ENCODE peak calls at places on chromosomes 7 and 10, in nine cellular contexts. Y is H7; I is neuronal stem cell; D is cardiac muscle cell; R is CD8-positive, alpha-beta memory T cell; U is AG04450; S is PC-9; V is upper lobe of right lung; G is PC-3. K is an unnamed sample.

GRCh38 chr7:122161628-122162027 is 17.6 kb upstream of the AASS start:
- DNase-seq in Y (no peak), I (no peak), D (no peak), R (no peak), U (no peak), S (no peak), V (no peak), G (no peak), K (no peak)

GRCh38 chr7:2722591-2722990 is 34.6 kb downstream of the AMZ1 start:
- DNase-seq in Y (no peak), I (no peak), D (no peak), R (peak), U (no peak), S (no peak), V (peak), G (no peak), K (no peak)

GRCh38 chr7:13414661-13415105 is 574.8 kb downstream of the ETV1 start:
- DNase-seq in Y (no peak), I (no peak), D (no peak), R (no peak), U (no peak), S (peak), V (no peak), G (peak), K (no peak)

GRCh38 chr10:19707376-19707775 is 108.9 kb upstream of the PLXDC2 start:
- DNase-seq in Y (no peak), I (no peak), D (no peak), R (no peak), U (no peak), S (no peak), V (no peak), G (no peak), K (no peak)

GRCh38 chr7:131238260-131238940 is 89.3 kb upstream of the MKLN1 start:
- DNase-seq in Y (no peak), I (no peak), D (peak), R (no peak), U (no peak), S (no peak), V (no peak), G (peak), K (no peak)

GRCh38 chr10:22183771-22184466 is 33.9 kb downstream of the EBLN1 start:
- DNase-seq in Y (no peak), I (no peak), D (peak), R (no peak), U (no peak), S (no peak), V (no peak), G (peak), K (no peak)

GRCh38 chr7:2260820-2261219 is 18.8 kb downstream of the NUDT1 start:
- DNase-seq in Y (no peak), I (no peak), D (no peak), R (no peak), U (no peak), S (peak), V (peak), G (peak), K (no peak)

GRCh38 chr10:543131-543530 is 146.3 kb downstream of the DIP2C start:
- DNase-seq in Y (no peak), I (no peak), D (no peak), R (no peak), U (no peak), S (no peak), V (no peak), G (no peak), K (no peak)

GRCh38 chr7:156515911-156516790 is 124.4 kb upstream of the RNF32 start:
- DNase-seq in Y (peak), I (no peak), D (no peak), R (no peak), U (no peak), S (no peak), V (no peak), G (no peak), K (no peak)

GRCh38 chr7:73742338-73742752 is 3.7 kb upstream of the ABHD11 start:
- DNase-seq in Y (peak), I (no peak), D (no peak), R (no peak), U (no peak), S (peak), V (peak), G (no peak), K (no peak)

DNA sequence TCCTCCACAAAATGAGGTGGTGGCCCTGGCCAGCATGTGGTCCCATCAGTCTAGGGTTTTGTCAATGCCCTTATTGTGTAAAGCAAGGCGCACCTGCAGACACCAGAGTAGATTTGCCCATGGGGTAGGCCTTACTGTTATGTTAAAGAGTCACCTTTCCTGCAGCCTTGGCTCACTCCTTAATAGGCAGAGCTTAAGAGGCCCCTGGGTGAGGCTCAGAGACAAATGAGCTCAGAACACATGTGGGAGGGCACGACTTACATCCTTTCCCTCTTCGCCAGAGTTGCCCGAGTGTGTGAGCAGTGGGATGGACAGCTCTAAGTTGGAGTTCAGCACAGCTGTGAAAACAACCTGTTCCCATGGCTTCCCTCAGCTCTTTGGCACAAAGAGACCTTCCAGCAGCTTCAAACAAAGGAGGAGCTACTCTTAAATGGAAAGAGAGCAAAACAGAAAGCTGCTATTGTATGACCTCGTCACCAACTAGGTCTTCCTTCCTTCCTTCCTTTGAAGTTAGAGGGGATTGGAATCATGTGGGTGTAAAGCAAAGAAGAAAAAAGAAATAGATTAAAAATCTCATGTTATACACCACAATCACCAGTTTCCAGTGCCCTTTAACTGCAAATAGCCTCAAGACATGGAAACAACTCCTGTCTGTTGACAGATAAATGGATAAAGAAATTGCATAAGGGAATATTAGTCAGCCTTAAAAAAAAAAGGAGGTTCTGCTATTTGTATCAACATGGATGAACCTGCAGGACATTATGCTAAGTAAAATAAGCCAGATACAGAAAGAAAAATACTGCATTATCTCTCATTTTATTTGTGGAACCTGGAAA is 11.9 kb upstream of the XPNPEP1 start:
- DNase-seq in Y (peak), I (peak), D (peak), R (no peak), U (no peak), S (no peak), V (no peak), G (peak), K (peak)
- H3K4me3 ChIP-seq in Y (no peak), I (no peak), D (no peak), R (peak), U (no peak), S (no peak), V (no peak), G (no peak), K (no peak)

GRCh38 chr7:107145072-107145838 is 23.5 kb upstream of the HBP1 start:
- DNase-seq in Y (no peak), I (no peak), D (no peak), R (no peak), U (no peak), S (no peak), V (no peak), G (no peak), K (no peak)

GRCh38 chr7:107149863-107150262 is 18.9 kb upstream of the HBP1 start:
- DNase-seq in Y (no peak), I (no peak), D (no peak), R (no peak), U (no peak), S (no peak), V (no peak), G (no peak), K (no peak)

GRCh38 chr7:107148721-107149120 is 20.1 kb upstream of the HBP1 start:
- DNase-seq in Y (no peak), I (no peak), D (no peak), R (no peak), U (no peak), S (no peak), V (no peak), G (no peak), K (no peak)

GRCh38 chr7:107150375-107151073 is 18.3 kb upstream of the HBP1 start:
- DNase-seq in Y (no peak), I (peak), D (peak), R (peak), U (peak), S (peak), V (no peak), G (peak), K (peak)

DNA sequence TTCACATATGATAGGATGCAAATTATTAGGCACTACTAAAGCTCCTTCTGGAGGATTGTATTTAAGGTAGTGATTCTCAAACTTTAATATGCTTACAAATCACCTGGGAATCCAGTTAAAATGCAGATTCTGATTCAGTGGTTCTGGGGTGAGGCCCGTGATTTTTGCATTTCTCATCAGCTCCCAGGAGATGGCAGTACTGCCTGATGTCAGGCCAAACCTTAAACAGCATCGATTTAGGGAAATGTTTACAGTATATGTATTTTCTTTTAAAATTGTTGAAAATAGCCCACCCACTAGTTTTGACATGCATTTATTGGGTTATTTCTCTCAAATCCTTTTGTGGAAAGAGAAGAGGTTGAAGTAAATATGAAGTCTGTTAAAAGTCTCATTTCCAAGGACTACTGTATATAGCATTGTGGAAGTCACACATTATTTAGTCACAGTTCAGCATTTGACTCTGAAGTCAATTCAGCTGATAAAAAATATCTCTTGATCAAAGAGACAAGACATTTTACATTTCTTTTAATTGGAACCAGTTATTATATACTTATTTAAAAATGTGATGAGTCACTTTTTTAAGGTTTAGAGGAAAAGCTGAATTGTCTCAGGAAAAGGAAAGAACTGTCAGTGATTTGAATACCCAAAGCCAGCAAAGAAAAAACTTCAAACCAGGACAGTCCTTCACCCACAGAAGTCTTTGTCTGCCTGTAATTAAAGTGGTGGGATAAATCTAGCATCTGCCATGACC is 21.2 kb upstream of the HBP1 start:
- DNase-seq in Y (peak), I (no peak), D (peak), R (peak), U (no peak), S (peak), V (no peak), G (peak), K (no peak)
- H3K4me3 ChIP-seq in Y (no peak), I (no peak), D (no peak), R (no peak), U (no peak), S (peak), V (no peak), G (no peak), K (no peak)

GRCh38 chr10:101669181-101669580 is 25.8 kb downstream of the FBXW4 start:
- DNase-seq in Y (no peak), I (no peak), D (no peak), R (no peak), U (no peak), S (no peak), V (no peak), G (no peak), K (no peak)
- H3K4me3 ChIP-seq in Y (no peak), I (no peak), D (no peak), R (no peak), U (no peak), S (no peak), V (no peak), G (no peak), K (no peak)

GRCh38 chr7:23205861-23206510 is 24.1 kb downstream of the NUP42 start:
- DNase-seq in Y (peak), I (no peak), D (peak), R (no peak), U (no peak), S (no peak), V (no peak), G (no peak), K (no peak)
- H3K4me3 ChIP-seq in Y (peak), I (no peak), D (no peak), R (no peak), U (no peak), S (no peak), V (peak), G (no peak), K (no peak)

DNA sequence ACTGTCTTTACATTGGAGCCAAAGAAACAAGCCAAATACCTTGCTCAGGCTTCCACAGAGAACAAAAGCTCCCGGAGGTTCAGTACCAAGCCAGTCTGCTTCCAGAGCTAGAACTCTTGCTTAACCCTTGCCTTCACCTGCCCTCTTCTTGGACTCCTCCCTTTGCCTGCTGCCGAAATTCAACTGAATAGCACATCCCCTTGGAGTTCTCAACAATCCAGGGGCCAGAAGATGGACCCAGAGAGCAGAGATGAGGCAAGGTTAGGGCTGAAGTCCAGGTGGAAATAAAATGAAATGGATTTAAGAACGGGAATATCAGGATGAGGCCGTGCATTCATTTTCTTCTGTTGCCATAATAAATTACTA is 876 bp upstream of the PIK3AP1 start:
- DNase-seq in Y (peak), I (no peak), D (no peak), R (no peak), U (no peak), S (no peak), V (no peak), G (no peak), K (no peak)
- H3K4me3 ChIP-seq in Y (peak), I (no peak), D (no peak), R (peak), U (no peak), S (no peak), V (no peak), G (peak), K (peak)

GRCh38 chr7:143384148-143384547 is 3.0 kb downstream of the ZYX start:
- DNase-seq in Y (no peak), I (no peak), D (peak), R (peak), U (no peak), S (no peak), V (peak), G (no peak), K (no peak)

GRCh38 chr7:143384741-143385631 is 3.8 kb downstream of the ZYX start:
- DNase-seq in Y (no peak), I (no peak), D (peak), R (peak), U (no peak), S (no peak), V (peak), G (no peak), K (no peak)

GRCh38 chr7:143388051-143388450 is 6.9 kb downstream of the ZYX start:
- DNase-seq in Y (peak), I (no peak), D (no peak), R (no peak), U (no peak), S (no peak), V (no peak), G (no peak), K (no peak)

GRCh38 chr7:143387156-143387975 is 6.2 kb downstream of the ZYX start:
- DNase-seq in Y (peak), I (no peak), D (peak), R (no peak), U (no peak), S (no peak), V (peak), G (no peak), K (no peak)

GRCh38 chr7:143385891-143386781 is 5.0 kb downstream of the ZYX start:
- DNase-seq in Y (peak), I (no peak), D (peak), R (peak), U (no peak), S (no peak), V (peak), G (no peak), K (peak)
- H3K4me3 ChIP-seq in Y (no peak), I (peak), D (no peak), R (peak), U (peak), S (no peak), V (peak), G (no peak), K (peak)